ENCODE peak calls at places on chromosome 16, in eight cellular contexts. One of them, this sample, is unnamed. For H3K4me1, the result is how much of the 10 kb centered on the place peaks cover.

GRCh38 chr16:58503166-58503862 is 3.4 kb downstream of the NDRG4 start:
- DNase-seq in ovary: no peak
- DNase-seq in A549: no peak
- DNase-seq in HCT116: no peak
- DNase-seq in spleen: peak
- DNase-seq in suprapubic skin: peak
- DNase-seq in uterus: no peak
- DNase-seq in body of pancreas: no peak
- DNase-seq in this sample: no peak

GRCh38 chr16:82302007-82302733 is 132.1 kb upstream of the MPHOSPH6 start:
- DNase-seq in ovary: no peak
- DNase-seq in A549: no peak
- DNase-seq in HCT116: no peak
- DNase-seq in spleen: no peak
- DNase-seq in suprapubic skin: no peak
- DNase-seq in uterus: no peak
- DNase-seq in body of pancreas: peak
- DNase-seq in this sample: no peak

GRCh38 chr16:35664091-35664693 is 2204.8 kb downstream of the TP53TG3F start:
- DNase-seq in ovary: no peak
- DNase-seq in A549: no peak
- DNase-seq in HCT116: no peak
- DNase-seq in spleen: peak
- DNase-seq in suprapubic skin: no peak
- DNase-seq in uterus: no peak
- DNase-seq in body of pancreas: no peak
- DNase-seq in this sample: no peak

GRCh38 chr16:57809843-57810196 is 7.5 kb upstream of the KIFC3 start:
- DNase-seq in ovary: no peak
- DNase-seq in A549: no peak
- DNase-seq in HCT116: no peak
- DNase-seq in spleen: no peak
- DNase-seq in suprapubic skin: no peak
- DNase-seq in uterus: no peak
- DNase-seq in body of pancreas: no peak
- DNase-seq in this sample: no peak

GRCh38 chr16:35552763-35553162 is 2093.4 kb downstream of the TP53TG3F start:
- DNase-seq in ovary: no peak
- DNase-seq in A549: no peak
- DNase-seq in HCT116: no peak
- DNase-seq in spleen: no peak
- DNase-seq in suprapubic skin: no peak
- DNase-seq in uterus: no peak
- DNase-seq in body of pancreas: no peak
- DNase-seq in this sample: peak

GRCh38 chr16:66028505-66029216 is 337.8 kb upstream of the CDH5 start:
- DNase-seq in ovary: no peak
- DNase-seq in A549: no peak
- DNase-seq in HCT116: no peak
- DNase-seq in spleen: no peak
- DNase-seq in suprapubic skin: peak
- DNase-seq in uterus: peak
- DNase-seq in body of pancreas: no peak
- DNase-seq in this sample: no peak

GRCh38 chr16:31052131-31052530 is 18.8 kb downstream of the STX4 start:
- DNase-seq in ovary: no peak
- DNase-seq in A549: peak
- DNase-seq in HCT116: peak
- DNase-seq in spleen: no peak
- DNase-seq in suprapubic skin: no peak
- DNase-seq in uterus: no peak
- DNase-seq in body of pancreas: no peak
- DNase-seq in this sample: no peak

GRCh38 chr16:785563-786535 is 2.3 kb downstream of the RPUSD1 start:
- DNase-seq in ovary: peak
- DNase-seq in A549: peak
- DNase-seq in HCT116: no peak
- DNase-seq in spleen: peak
- DNase-seq in suprapubic skin: peak
- DNase-seq in uterus: peak
- DNase-seq in body of pancreas: peak
- DNase-seq in this sample: peak

GRCh38 chr16:71344315-71344905 is 14.1 kb upstream of the CALB2 start:
- DNase-seq in ovary: no peak
- DNase-seq in A549: no peak
- DNase-seq in HCT116: no peak
- DNase-seq in spleen: no peak
- DNase-seq in suprapubic skin: no peak
- DNase-seq in uterus: no peak
- DNase-seq in body of pancreas: no peak
- DNase-seq in this sample: no peak

GRCh38 chr16:48525201-48526057 is 84.6 kb downstream of the N4BP1 start:
- DNase-seq in ovary: no peak
- DNase-seq in A549: no peak
- DNase-seq in HCT116: no peak
- DNase-seq in spleen: peak
- DNase-seq in suprapubic skin: no peak
- DNase-seq in uterus: no peak
- DNase-seq in body of pancreas: no peak
- DNase-seq in this sample: no peak

GRCh38 chr16:80540516-80541305 is at the start of gene DYNLRB2:
- DNase-seq in ovary: peak
- DNase-seq in A549: peak
- DNase-seq in HCT116: no peak
- DNase-seq in spleen: peak
- DNase-seq in suprapubic skin: peak
- DNase-seq in uterus: peak
- DNase-seq in body of pancreas: peak
- DNase-seq in this sample: peak
- TF ChIP-seq POLR2A in ovary: peak
- TF ChIP-seq POLR2A in A549: peak
- TF ChIP-seq POLR2A in HCT116: no peak
- TF ChIP-seq POLR2A in spleen: no peak
- TF ChIP-seq POLR2A in suprapubic skin: peak
- TF ChIP-seq POLR2A in uterus: peak
- TF ChIP-seq POLR2A in body of pancreas: peak
- TF ChIP-seq POLR2A in this sample: no peak

GRCh38 chr16:4092547-4093265 is 23.5 kb downstream of the ADCY9 start:
- DNase-seq in ovary: no peak
- DNase-seq in A549: no peak
- DNase-seq in HCT116: no peak
- DNase-seq in spleen: no peak
- DNase-seq in suprapubic skin: no peak
- DNase-seq in uterus: no peak
- DNase-seq in body of pancreas: no peak
- DNase-seq in this sample: no peak

GRCh38 chr16:4093495-4094137 is 22.6 kb downstream of the ADCY9 start:
- DNase-seq in ovary: no peak
- DNase-seq in A549: no peak
- DNase-seq in HCT116: no peak
- DNase-seq in spleen: peak
- DNase-seq in suprapubic skin: peak
- DNase-seq in uterus: no peak
- DNase-seq in body of pancreas: no peak
- DNase-seq in this sample: peak

GRCh38 chr16:4090476-4090875 is 25.8 kb downstream of the ADCY9 start:
- DNase-seq in ovary: peak
- DNase-seq in A549: no peak
- DNase-seq in HCT116: no peak
- DNase-seq in spleen: no peak
- DNase-seq in suprapubic skin: peak
- DNase-seq in uterus: no peak
- DNase-seq in body of pancreas: peak
- DNase-seq in this sample: peak

GRCh38 chr16:4089811-4090293 is 26.4 kb downstream of the ADCY9 start:
- DNase-seq in ovary: no peak
- DNase-seq in A549: no peak
- DNase-seq in HCT116: no peak
- DNase-seq in spleen: no peak
- DNase-seq in suprapubic skin: peak
- DNase-seq in uterus: no peak
- DNase-seq in body of pancreas: no peak
- DNase-seq in this sample: no peak

GRCh38 chr16:4091638-4092037 is 24.6 kb downstream of the ADCY9 start:
- DNase-seq in ovary: no peak
- DNase-seq in A549: no peak
- DNase-seq in HCT116: no peak
- DNase-seq in spleen: no peak
- DNase-seq in suprapubic skin: peak
- DNase-seq in uterus: no peak
- DNase-seq in body of pancreas: peak
- DNase-seq in this sample: no peak
- H3K27ac ChIP-seq in ovary: no peak
- H3K27ac ChIP-seq in A549: no peak
- H3K27ac ChIP-seq in HCT116: no peak
- H3K27ac ChIP-seq in spleen: no peak
- H3K27ac ChIP-seq in suprapubic skin: no peak
- H3K27ac ChIP-seq in uterus: no peak
- H3K27ac ChIP-seq in body of pancreas: peak
- H3K27ac ChIP-seq in this sample: no peak

GRCh38 chr16:3149193-3149530 is 14.3 kb downstream of the ZNF213 start:
- DNase-seq in ovary: no peak
- DNase-seq in A549: no peak
- DNase-seq in HCT116: no peak
- DNase-seq in spleen: peak
- DNase-seq in suprapubic skin: no peak
- DNase-seq in uterus: no peak
- DNase-seq in body of pancreas: no peak
- DNase-seq in this sample: no peak
- H3K4me1 ChIP-seq in ovary: under half
- H3K4me1 ChIP-seq in A549: under half
- H3K4me1 ChIP-seq in HCT116: under half
- H3K4me1 ChIP-seq in spleen: under half
- H3K4me1 ChIP-seq in suprapubic skin: under half
- H3K4me1 ChIP-seq in uterus: under half
- H3K4me1 ChIP-seq in body of pancreas: under half
- H3K4me1 ChIP-seq in this sample: under half

GRCh38 chr16:88455610-88456355 is 2.7 kb downstream of the ZFPM1 start:
- DNase-seq in ovary: no peak
- DNase-seq in A549: peak
- DNase-seq in HCT116: peak
- DNase-seq in spleen: peak
- DNase-seq in suprapubic skin: no peak
- DNase-seq in uterus: no peak
- DNase-seq in body of pancreas: peak
- DNase-seq in this sample: peak
- TF ChIP-seq POLR2A in ovary: no peak
- TF ChIP-seq POLR2A in A549: no peak
- TF ChIP-seq POLR2A in HCT116: no peak
- TF ChIP-seq POLR2A in spleen: no peak
- TF ChIP-seq POLR2A in suprapubic skin: no peak
- TF ChIP-seq POLR2A in uterus: no peak
- TF ChIP-seq POLR2A in body of pancreas: no peak
- TF ChIP-seq POLR2A in this sample: no peak

GRCh38 chr16:56477096-56477878 is 25.9 kb downstream of the OGFOD1 start:
- DNase-seq in ovary: no peak
- DNase-seq in A549: peak
- DNase-seq in HCT116: peak
- DNase-seq in spleen: no peak
- DNase-seq in suprapubic skin: no peak
- DNase-seq in uterus: no peak
- DNase-seq in body of pancreas: no peak
- DNase-seq in this sample: no peak

GRCh38 chr16:56479469-56479868 is 28.1 kb downstream of the OGFOD1 start:
- DNase-seq in ovary: no peak
- DNase-seq in A549: no peak
- DNase-seq in HCT116: no peak
- DNase-seq in spleen: no peak
- DNase-seq in suprapubic skin: no peak
- DNase-seq in uterus: no peak
- DNase-seq in body of pancreas: no peak
- DNase-seq in this sample: no peak

GRCh38 chr16:56478228-56479049 is 27.1 kb downstream of the OGFOD1 start:
- DNase-seq in ovary: no peak
- DNase-seq in A549: no peak
- DNase-seq in HCT116: no peak
- DNase-seq in spleen: no peak
- DNase-seq in suprapubic skin: no peak
- DNase-seq in uterus: no peak
- DNase-seq in body of pancreas: no peak
- DNase-seq in this sample: no peak

GRCh38 chr16:56470666-56471065 is 19.3 kb downstream of the OGFOD1 start:
- DNase-seq in ovary: no peak
- DNase-seq in A549: no peak
- DNase-seq in HCT116: no peak
- DNase-seq in spleen: no peak
- DNase-seq in suprapubic skin: no peak
- DNase-seq in uterus: no peak
- DNase-seq in body of pancreas: no peak
- DNase-seq in this sample: no peak

GRCh38 chr16:56475226-56475625 is 23.9 kb downstream of the OGFOD1 start:
- DNase-seq in ovary: no peak
- DNase-seq in A549: no peak
- DNase-seq in HCT116: no peak
- DNase-seq in spleen: no peak
- DNase-seq in suprapubic skin: no peak
- DNase-seq in uterus: no peak
- DNase-seq in body of pancreas: no peak
- DNase-seq in this sample: no peak
- H3K27ac ChIP-seq in ovary: no peak
- H3K27ac ChIP-seq in A549: no peak
- H3K27ac ChIP-seq in HCT116: no peak
- H3K27ac ChIP-seq in spleen: no peak
- H3K27ac ChIP-seq in suprapubic skin: no peak
- H3K27ac ChIP-seq in uterus: no peak
- H3K27ac ChIP-seq in body of pancreas: no peak
- H3K27ac ChIP-seq in this sample: no peak

GRCh38 chr16:87950765-87951549 is at the start of gene BANP:
- DNase-seq in ovary: peak
- DNase-seq in A549: peak
- DNase-seq in HCT116: peak
- DNase-seq in spleen: peak
- DNase-seq in suprapubic skin: peak
- DNase-seq in uterus: peak
- DNase-seq in body of pancreas: peak
- DNase-seq in this sample: peak
- H3K4me1 ChIP-seq in ovary: under half
- H3K4me1 ChIP-seq in A549: under half
- H3K4me1 ChIP-seq in HCT116: under half
- H3K4me1 ChIP-seq in spleen: under half
- H3K4me1 ChIP-seq in suprapubic skin: under half
- H3K4me1 ChIP-seq in uterus: under half
- H3K4me1 ChIP-seq in body of pancreas: under half
- H3K4me1 ChIP-seq in this sample: under half

GRCh38 chr16:28207425-28207824 is 4.3 kb downstream of the XPO6 start:
- DNase-seq in ovary: no peak
- DNase-seq in A549: no peak
- DNase-seq in HCT116: no peak
- DNase-seq in spleen: no peak
- DNase-seq in suprapubic skin: no peak
- DNase-seq in uterus: no peak
- DNase-seq in body of pancreas: no peak
- DNase-seq in this sample: no peak
- TF ChIP-seq POLR2A in ovary: no peak
- TF ChIP-seq POLR2A in A549: no peak
- TF ChIP-seq POLR2A in HCT116: no peak
- TF ChIP-seq POLR2A in spleen: no peak
- TF ChIP-seq POLR2A in suprapubic skin: no peak
- TF ChIP-seq POLR2A in uterus: no peak
- TF ChIP-seq POLR2A in body of pancreas: no peak
- TF ChIP-seq POLR2A in this sample: no peak